ENCODE peak calls at places on chromosome 6, in eight cellular contexts. One of them, this sample, is unnamed.

GRCh38 chr6:136685540-136686108 is 106.7 kb downstream of the MAP3K5 start:
- DNase-seq in iPS DF 6.9: no peak
- DNase-seq in putamen: no peak
- DNase-seq in NCI-H1436: no peak
- DNase-seq in activated T-cell treated with anti-CD3 and anti-CD28 coated beads, Interleukin-2, amount 50 U/mL, for 72 hours: no peak
- DNase-seq in Daoy: no peak
- DNase-seq in activated CD4-positive, alpha-beta T cell treated with anti-CD3 and anti-CD28 coated beads for 48 hours: no peak
- DNase-seq in IMR-90: peak
- DNase-seq in this sample: no peak

GRCh38 chr6:132763269-132763668 is 5.6 kb upstream of the VNN2 start:
- DNase-seq in iPS DF 6.9: no peak
- DNase-seq in Daoy: peak
- DNase-seq in activated T-cell treated with anti-CD3 and anti-CD28 coated beads, Interleukin-2, amount 50 U/mL, for 72 hours: peak
- DNase-seq in IMR-90: no peak
- DNase-seq in NCI-H1436: no peak
- DNase-seq in putamen: peak
- DNase-seq in activated CD4-positive, alpha-beta T cell treated with anti-CD3 and anti-CD28 coated beads for 48 hours: peak
- DNase-seq in this sample: no peak

GRCh38 chr6:130927305-130927704 is 100.1 kb downstream of the SMLR1 start:
- DNase-seq in iPS DF 6.9: no peak
- DNase-seq in activated CD4-positive, alpha-beta T cell treated with anti-CD3 and anti-CD28 coated beads for 48 hours: no peak
- DNase-seq in Daoy: peak
- DNase-seq in IMR-90: no peak
- DNase-seq in putamen: no peak
- DNase-seq in NCI-H1436: no peak
- DNase-seq in activated T-cell treated with anti-CD3 and anti-CD28 coated beads, Interleukin-2, amount 50 U/mL, for 72 hours: no peak
- DNase-seq in this sample: no peak

GRCh38 chr6:169495601-169496000 is 206.2 kb downstream of the WDR27 start:
- DNase-seq in iPS DF 6.9: no peak
- DNase-seq in Daoy: no peak
- DNase-seq in activated CD4-positive, alpha-beta T cell treated with anti-CD3 and anti-CD28 coated beads for 48 hours: no peak
- DNase-seq in IMR-90: peak
- DNase-seq in activated T-cell treated with anti-CD3 and anti-CD28 coated beads, Interleukin-2, amount 50 U/mL, for 72 hours: no peak
- DNase-seq in putamen: no peak
- DNase-seq in NCI-H1436: no peak
- DNase-seq in this sample: no peak

GRCh38 chr6:37171141-37171969 is 1.4 kb downstream of the PIM1 start:
- DNase-seq in putamen: peak
- DNase-seq in activated T-cell treated with anti-CD3 and anti-CD28 coated beads, Interleukin-2, amount 50 U/mL, for 72 hours: peak
- DNase-seq in iPS DF 6.9: no peak
- DNase-seq in NCI-H1436: no peak
- DNase-seq in Daoy: peak
- DNase-seq in IMR-90: peak
- DNase-seq in activated CD4-positive, alpha-beta T cell treated with anti-CD3 and anti-CD28 coated beads for 48 hours: peak
- DNase-seq in this sample: peak

GRCh38 chr6:170553686-170554085 is 483 bp upstream of the TBP start:
- DNase-seq in NCI-H1436: peak
- DNase-seq in iPS DF 6.9: no peak
- DNase-seq in activated CD4-positive, alpha-beta T cell treated with anti-CD3 and anti-CD28 coated beads for 48 hours: no peak
- DNase-seq in IMR-90: peak
- DNase-seq in putamen: no peak
- DNase-seq in activated T-cell treated with anti-CD3 and anti-CD28 coated beads, Interleukin-2, amount 50 U/mL, for 72 hours: no peak
- DNase-seq in Daoy: no peak
- DNase-seq in this sample: no peak

GRCh38 chr6:165497472-165497871 is 165.6 kb downstream of the PDE10A start:
- DNase-seq in IMR-90: peak
- DNase-seq in Daoy: peak
- DNase-seq in NCI-H1436: no peak
- DNase-seq in putamen: no peak
- DNase-seq in activated CD4-positive, alpha-beta T cell treated with anti-CD3 and anti-CD28 coated beads for 48 hours: no peak
- DNase-seq in iPS DF 6.9: no peak
- DNase-seq in activated T-cell treated with anti-CD3 and anti-CD28 coated beads, Interleukin-2, amount 50 U/mL, for 72 hours: no peak
- DNase-seq in this sample: no peak

GRCh38 chr6:148509789-148510581 is 167.3 kb downstream of the SASH1 start:
- DNase-seq in iPS DF 6.9: no peak
- DNase-seq in activated CD4-positive, alpha-beta T cell treated with anti-CD3 and anti-CD28 coated beads for 48 hours: no peak
- DNase-seq in NCI-H1436: no peak
- DNase-seq in activated T-cell treated with anti-CD3 and anti-CD28 coated beads, Interleukin-2, amount 50 U/mL, for 72 hours: no peak
- DNase-seq in IMR-90: peak
- DNase-seq in putamen: no peak
- DNase-seq in Daoy: peak
- DNase-seq in this sample: no peak

GRCh38 chr6:130602151-130602770 is 224.9 kb upstream of the SMLR1 start:
- DNase-seq in putamen: peak
- DNase-seq in activated T-cell treated with anti-CD3 and anti-CD28 coated beads, Interleukin-2, amount 50 U/mL, for 72 hours: peak
- DNase-seq in iPS DF 6.9: no peak
- DNase-seq in NCI-H1436: no peak
- DNase-seq in IMR-90: peak
- DNase-seq in Daoy: no peak
- DNase-seq in activated CD4-positive, alpha-beta T cell treated with anti-CD3 and anti-CD28 coated beads for 48 hours: peak
- DNase-seq in this sample: no peak

GRCh38 chr6:37994238-37994637 is 174.7 kb downstream of the ZFAND3 start:
- DNase-seq in activated CD4-positive, alpha-beta T cell treated with anti-CD3 and anti-CD28 coated beads for 48 hours: no peak
- DNase-seq in activated T-cell treated with anti-CD3 and anti-CD28 coated beads, Interleukin-2, amount 50 U/mL, for 72 hours: no peak
- DNase-seq in NCI-H1436: peak
- DNase-seq in putamen: no peak
- DNase-seq in IMR-90: no peak
- DNase-seq in Daoy: peak
- DNase-seq in iPS DF 6.9: no peak
- DNase-seq in this sample: no peak

GRCh38 chr6:14917101-14917500 is 328.8 kb upstream of the JARID2 start:
- DNase-seq in putamen: no peak
- DNase-seq in NCI-H1436: no peak
- DNase-seq in IMR-90: peak
- DNase-seq in Daoy: no peak
- DNase-seq in iPS DF 6.9: no peak
- DNase-seq in activated T-cell treated with anti-CD3 and anti-CD28 coated beads, Interleukin-2, amount 50 U/mL, for 72 hours: no peak
- DNase-seq in activated CD4-positive, alpha-beta T cell treated with anti-CD3 and anti-CD28 coated beads for 48 hours: no peak
- DNase-seq in this sample: no peak

GRCh38 chr6:138289739-138290138 is 71.4 kb upstream of the PBOV1 start:
- DNase-seq in NCI-H1436: peak
- DNase-seq in activated T-cell treated with anti-CD3 and anti-CD28 coated beads, Interleukin-2, amount 50 U/mL, for 72 hours: peak
- DNase-seq in IMR-90: no peak
- DNase-seq in putamen: no peak
- DNase-seq in iPS DF 6.9: no peak
- DNase-seq in activated CD4-positive, alpha-beta T cell treated with anti-CD3 and anti-CD28 coated beads for 48 hours: peak
- DNase-seq in Daoy: peak
- DNase-seq in this sample: no peak

GRCh38 chr6:145235207-145235606 is 500.1 kb downstream of the EPM2A start:
- DNase-seq in putamen: no peak
- DNase-seq in activated CD4-positive, alpha-beta T cell treated with anti-CD3 and anti-CD28 coated beads for 48 hours: no peak
- DNase-seq in Daoy: no peak
- DNase-seq in IMR-90: peak
- DNase-seq in iPS DF 6.9: no peak
- DNase-seq in NCI-H1436: no peak
- DNase-seq in activated T-cell treated with anti-CD3 and anti-CD28 coated beads, Interleukin-2, amount 50 U/mL, for 72 hours: no peak
- DNase-seq in this sample: no peak

This sample was measured in vagina.